ENCODE peak calls at places on chromosomes 11 and 22, in seven cellular contexts. Z is GM23248, L is neural progenitor cell, B is OCI-LY7, A is hepatocyte, N is SK-N-SH, R is MM.1S. S is an unnamed sample.

GRCh38 chr11:75697906-75698563 is 19.6 kb upstream of the MOGAT2 start:
- DNase-seq in Z (no peak), L (no peak), B (no peak), A (peak), N (no peak), R (no peak), S (no peak)

GRCh38 chr11:22634897-22635629 is 9.4 kb upstream of the FANCF start:
- DNase-seq in Z (peak), L (no peak), B (no peak), A (peak), N (no peak), R (peak), S (peak)

GRCh38 chr11:69635210-69635609 is 5.7 kb upstream of the CCND1 start:
- DNase-seq in Z (no peak), L (no peak), B (no peak), A (no peak), N (peak), R (no peak), S (no peak)

GRCh38 chr11:41579546-41579945 is 120.1 kb upstream of the LRRC4C start:
- DNase-seq in Z (no peak), L (no peak), B (no peak), A (no peak), N (no peak), R (no peak), S (no peak)

GRCh38 chr22:41770715-41771452 is 29.6 kb upstream of the CCDC134 start:
- DNase-seq in Z (peak), L (no peak), B (no peak), A (no peak), N (no peak), R (no peak), S (no peak)

GRCh38 chr11:61334434-61335354 is 1.7 kb downstream of the TKFC start:
- DNase-seq in Z (peak), L (no peak), B (no peak), A (peak), N (no peak), R (no peak), S (no peak)

GRCh38 chr11:111105566-111105965 is 140.0 kb upstream of the POU2AF2 start:
- DNase-seq in Z (peak), L (no peak), B (no peak), A (peak), N (no peak), R (no peak), S (no peak)

GRCh38 chr11:64146036-64146943 is 19.6 kb downstream of the MACROD1 start:
- DNase-seq in Z (peak), L (peak), B (peak), A (peak), N (peak), R (peak), S (peak)

GRCh38 chr11:78424334-78425270 is 7.0 kb upstream of the GAB2 start:
- DNase-seq in Z (peak), L (no peak), B (peak), A (no peak), N (peak), R (peak), S (peak)

GRCh38 chr11:3119141-3119821 is 45.8 kb downstream of the OSBPL5 start:
- DNase-seq in Z (no peak), L (no peak), B (no peak), A (no peak), N (no peak), R (no peak), S (no peak)

GRCh38 chr11:73478737-73479347 is 102.6 kb downstream of the RELT start:
- DNase-seq in Z (peak), L (peak), B (peak), A (peak), N (peak), R (peak), S (peak)

GRCh38 chr11:45104790-45105084 is 41.7 kb upstream of the PRDM11 start:
- DNase-seq in Z (no peak), L (no peak), B (no peak), A (no peak), N (no peak), R (no peak), S (no peak)

GRCh38 chr22:25896098-25896497 is 154.1 kb downstream of the MYO18B start:
- DNase-seq in Z (no peak), L (peak), B (peak), A (peak), N (no peak), R (no peak), S (peak)

GRCh38 chr11:31958086-31958735 is 132.7 kb upstream of the RCN1 start:
- DNase-seq in Z (peak), L (peak), B (peak), A (peak), N (peak), R (peak), S (peak)

GRCh38 chr11:99988105-99988907 is 698.8 kb upstream of the ARHGAP42 start:
- DNase-seq in Z (no peak), L (no peak), B (no peak), A (no peak), N (no peak), R (no peak), S (no peak)

GRCh38 chr11:127345819-127346459 is 345.4 kb upstream of the KIRREL3 start:
- DNase-seq in Z (peak), L (peak), B (peak), A (peak), N (peak), R (peak), S (peak)

GRCh38 chr11:3160252-3161031 is 4.7 kb downstream of the OSBPL5 start:
- DNase-seq in Z (peak), L (peak), B (peak), A (peak), N (peak), R (no peak), S (peak)

GRCh38 chr11:79413258-79413657 is 27.6 kb downstream of the TENM4 start:
- DNase-seq in Z (peak), L (peak), B (no peak), A (peak), N (peak), R (no peak), S (peak)

GRCh38 chr22:17559188-17559587 is 4.1 kb upstream of the SLC25A18 start:
- DNase-seq in Z (no peak), L (no peak), B (no peak), A (no peak), N (no peak), R (no peak), S (no peak)

GRCh38 chr22:35334010-35334409 is 34.3 kb downstream of the TOM1 start:
- DNase-seq in Z (no peak), L (no peak), B (no peak), A (no peak), N (no peak), R (no peak), S (no peak)

GRCh38 chr11:70122490-70123198 is 44.5 kb downstream of the ANO1 start:
- DNase-seq in Z (no peak), L (no peak), B (no peak), A (no peak), N (no peak), R (no peak), S (no peak)

GRCh38 chr11:19173004-19173689 is 28.6 kb downstream of the CSRP3 start:
- DNase-seq in Z (no peak), L (no peak), B (no peak), A (no peak), N (no peak), R (no peak), S (no peak)

GRCh38 chr22:49351761-49352221 is 475.9 kb downstream of the BRD1 start:
- DNase-seq in Z (no peak), L (no peak), B (peak), A (no peak), N (peak), R (no peak), S (no peak)
- TF ChIP-seq EZH2phosphoT487 in Z (no peak), L (no peak), B (no peak), A (no peak), N (no peak), R (no peak), S (no peak)

DNA sequence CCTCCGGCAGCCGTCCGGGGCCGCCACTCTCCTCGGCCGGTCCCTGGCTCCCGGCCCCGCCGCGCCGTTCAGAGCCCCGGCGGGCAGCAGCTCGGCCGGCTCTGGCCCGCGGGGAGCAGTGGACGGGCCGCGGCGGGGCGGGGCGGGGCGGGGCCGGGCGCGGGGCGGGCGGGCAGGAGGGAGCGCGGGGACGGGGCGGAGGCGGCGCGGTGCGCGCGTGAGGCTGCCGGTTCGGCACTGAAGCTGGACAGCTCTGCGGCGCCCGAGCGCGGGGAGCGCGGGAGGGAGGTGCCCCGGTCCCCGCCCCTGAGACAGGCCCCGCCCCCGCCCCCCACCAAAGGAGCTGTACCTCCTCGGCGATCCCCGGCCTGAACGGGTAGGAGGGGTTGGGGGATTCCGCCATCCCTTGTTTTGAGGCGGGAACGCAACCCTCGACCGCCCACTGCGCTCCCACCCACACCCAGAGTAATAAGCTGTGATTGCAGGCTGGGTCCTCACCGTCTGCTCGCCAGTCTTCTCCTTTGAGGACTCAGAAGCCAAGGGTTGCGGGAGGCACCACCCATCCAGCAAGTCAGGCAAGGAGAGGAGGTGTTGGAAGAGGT is at the start of gene DRD2:
- DNase-seq in Z (peak), L (peak), B (no peak), A (no peak), N (peak), R (no peak), S (peak)
- H3K4me2 ChIP-seq in Z (peak), L (peak), B (no peak), A (peak), N (peak), R (peak), S (peak)

GRCh38 chr22:45977551-45978274 is 751 bp upstream of the WNT7B start:
- DNase-seq in Z (peak), L (peak), B (no peak), A (no peak), N (peak), R (no peak), S (peak)
- H2AFZ ChIP-seq in Z (no peak), L (no peak), B (no peak), A (no peak), N (no peak), R (no peak), S (peak)

DNA sequence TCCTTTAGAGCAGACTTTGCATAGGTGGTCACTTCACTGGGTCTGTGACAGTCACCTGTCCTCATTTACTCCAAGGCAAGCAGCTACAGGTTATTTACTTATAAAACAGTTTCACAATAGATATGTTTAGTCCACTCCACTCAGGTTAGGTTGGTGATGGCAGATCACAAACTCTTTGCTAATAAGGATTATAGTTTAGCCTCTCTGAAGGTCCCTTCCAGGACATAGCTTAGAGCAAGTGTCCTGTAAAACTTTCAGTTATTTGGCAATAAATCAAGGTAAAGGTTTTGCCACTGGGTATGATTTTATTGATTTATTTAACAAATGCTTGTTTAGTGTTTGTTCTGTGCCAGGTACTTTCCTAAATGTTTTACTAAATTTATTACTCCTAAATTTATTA is 8.8 kb downstream of the OR6Q1 start:
- DNase-seq in Z (no peak), L (no peak), B (no peak), A (no peak), N (no peak), R (no peak), S (no peak)
- TF ChIP-seq EZH2phosphoT487 in Z (no peak), L (no peak), B (no peak), A (no peak), N (no peak), R (no peak), S (no peak)

GRCh38 chr11:120648706-120649250 is 137.2 kb downstream of the GRIK4 start:
- DNase-seq in Z (no peak), L (no peak), B (no peak), A (no peak), N (no peak), R (no peak), S (no peak)

GRCh38 chr11:120646206-120646605 is 134.7 kb downstream of the GRIK4 start:
- DNase-seq in Z (no peak), L (no peak), B (no peak), A (no peak), N (no peak), R (no peak), S (peak)

GRCh38 chr11:120647681-120648080 is 136.1 kb downstream of the GRIK4 start:
- DNase-seq in Z (no peak), L (no peak), B (no peak), A (no peak), N (no peak), R (no peak), S (no peak)

GRCh38 chr11:120643254-120643653 is 131.7 kb downstream of the GRIK4 start:
- DNase-seq in Z (no peak), L (peak), B (no peak), A (no peak), N (no peak), R (no peak), S (no peak)

GRCh38 chr11:120645639-120646038 is 134.1 kb downstream of the GRIK4 start:
- DNase-seq in Z (no peak), L (peak), B (no peak), A (no peak), N (no peak), R (no peak), S (peak)
- H3K4me2 ChIP-seq in Z (no peak), L (peak), B (no peak), A (peak), N (no peak), R (no peak), S (peak)

GRCh38 chr11:28834877-28835276 is 726.7 kb downstream of the METTL15 start:
- DNase-seq in Z (peak), L (no peak), B (no peak), A (no peak), N (no peak), R (no peak), S (peak)

GRCh38 chr11:28835317-28835716 is 727.1 kb downstream of the METTL15 start:
- DNase-seq in Z (no peak), L (no peak), B (no peak), A (no peak), N (no peak), R (no peak), S (no peak)

GRCh38 chr11:28833670-28834069 is 725.5 kb downstream of the METTL15 start:
- DNase-seq in Z (peak), L (no peak), B (no peak), A (no peak), N (no peak), R (no peak), S (peak)

GRCh38 chr11:28835790-28836189 is 727.6 kb downstream of the METTL15 start:
- DNase-seq in Z (peak), L (no peak), B (no peak), A (peak), N (no peak), R (no peak), S (no peak)

DNA sequence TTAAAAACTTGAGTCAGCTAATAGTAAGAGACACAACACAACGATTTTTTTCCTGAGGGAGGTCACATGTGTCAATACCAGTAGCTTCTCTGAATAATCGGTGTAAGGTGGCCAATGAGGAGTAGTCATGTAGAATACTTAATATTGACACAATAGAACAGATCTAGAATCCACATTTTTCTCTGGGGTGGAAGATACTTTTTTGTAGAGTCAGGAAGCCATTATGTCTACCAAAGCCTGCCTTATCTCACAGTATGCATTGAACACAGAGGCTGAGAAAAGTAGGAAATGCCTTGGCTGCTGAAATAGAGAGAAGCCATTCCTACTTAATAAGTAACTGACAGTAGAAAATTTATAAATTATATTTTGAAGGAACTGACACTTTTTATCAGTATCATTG is 725.0 kb downstream of the METTL15 start:
- DNase-seq in Z (no peak), L (no peak), B (no peak), A (no peak), N (no peak), R (no peak), S (no peak)
- H2AFZ ChIP-seq in Z (peak), L (no peak), B (no peak), A (no peak), N (peak), R (no peak), S (no peak)